ENCODE peak calls at places on chromosomes 11 and 22, in eight cellular contexts. One of them, this sample, is unnamed. For H3K4me1, the result is how much of the 10 kb centered on the place peaks cover.

GRCh38 chr11:57704932-57705331 is 7.1 kb downstream of the MED19 start:
- DNase-seq in aorta: no peak
- DNase-seq in colonic mucosa: no peak
- DNase-seq in OCI-LY7: no peak
- DNase-seq in adipocyte: no peak
- DNase-seq in neuronal stem cell: no peak
- DNase-seq in mammary epithelial cell: no peak
- DNase-seq in tibial nerve: no peak
- DNase-seq in this sample: no peak

GRCh38 chr22:33326540-33327295 is 268.5 kb upstream of the SYN3 start:
- DNase-seq in aorta: no peak
- DNase-seq in colonic mucosa: no peak
- DNase-seq in OCI-LY7: peak
- DNase-seq in adipocyte: no peak
- DNase-seq in neuronal stem cell: no peak
- DNase-seq in mammary epithelial cell: no peak
- DNase-seq in tibial nerve: no peak
- DNase-seq in this sample: no peak

GRCh38 chr11:91239359-91239758 is 985.3 kb upstream of the FAT3 start:
- DNase-seq in aorta: no peak
- DNase-seq in colonic mucosa: no peak
- DNase-seq in OCI-LY7: no peak
- DNase-seq in adipocyte: no peak
- DNase-seq in neuronal stem cell: no peak
- DNase-seq in mammary epithelial cell: peak
- DNase-seq in tibial nerve: no peak
- DNase-seq in this sample: no peak

GRCh38 chr22:44746836-44747519 is 5.4 kb upstream of the ARHGAP8 start:
- DNase-seq in aorta: no peak
- DNase-seq in colonic mucosa: peak
- DNase-seq in OCI-LY7: no peak
- DNase-seq in adipocyte: no peak
- DNase-seq in neuronal stem cell: no peak
- DNase-seq in mammary epithelial cell: no peak
- DNase-seq in tibial nerve: no peak
- DNase-seq in this sample: no peak

GRCh38 chr11:128302425-128303186 is 284.8 kb downstream of the ETS1 start:
- DNase-seq in aorta: no peak
- DNase-seq in colonic mucosa: no peak
- DNase-seq in OCI-LY7: peak
- DNase-seq in adipocyte: no peak
- DNase-seq in neuronal stem cell: no peak
- DNase-seq in mammary epithelial cell: peak
- DNase-seq in tibial nerve: no peak
- DNase-seq in this sample: no peak

GRCh38 chr11:95088946-95089619 is 563 bp upstream of the ENDOD1 start:
- DNase-seq in aorta: no peak
- DNase-seq in colonic mucosa: no peak
- DNase-seq in OCI-LY7: no peak
- DNase-seq in adipocyte: no peak
- DNase-seq in neuronal stem cell: no peak
- DNase-seq in mammary epithelial cell: no peak
- DNase-seq in tibial nerve: no peak
- DNase-seq in this sample: no peak

GRCh38 chr11:44837650-44838049 is 110.9 kb downstream of the TSPAN18 start:
- DNase-seq in aorta: no peak
- DNase-seq in colonic mucosa: no peak
- DNase-seq in OCI-LY7: no peak
- DNase-seq in adipocyte: peak
- DNase-seq in neuronal stem cell: no peak
- DNase-seq in mammary epithelial cell: no peak
- DNase-seq in tibial nerve: no peak
- DNase-seq in this sample: no peak

GRCh38 chr22:50252081-50253045 is 1.3 kb upstream of the HDAC10 start:
- DNase-seq in aorta: peak
- DNase-seq in colonic mucosa: peak
- DNase-seq in OCI-LY7: peak
- DNase-seq in adipocyte: peak
- DNase-seq in neuronal stem cell: peak
- DNase-seq in mammary epithelial cell: peak
- DNase-seq in tibial nerve: peak
- DNase-seq in this sample: peak

GRCh38 chr22:32476286-32476685 is 1.7 kb downstream of the FBXO7 start:
- DNase-seq in aorta: no peak
- DNase-seq in colonic mucosa: no peak
- DNase-seq in OCI-LY7: no peak
- DNase-seq in adipocyte: peak
- DNase-seq in neuronal stem cell: no peak
- DNase-seq in mammary epithelial cell: no peak
- DNase-seq in tibial nerve: no peak
- DNase-seq in this sample: no peak

GRCh38 chr22:44351037-44351436 is 38.3 kb upstream of the SHISAL1 start:
- DNase-seq in aorta: no peak
- DNase-seq in colonic mucosa: no peak
- DNase-seq in OCI-LY7: no peak
- DNase-seq in adipocyte: no peak
- DNase-seq in neuronal stem cell: no peak
- DNase-seq in mammary epithelial cell: no peak
- DNase-seq in tibial nerve: no peak
- DNase-seq in this sample: no peak

GRCh38 chr11:7654094-7654742 is 19.1 kb downstream of the CYB5R2 start:
- DNase-seq in aorta: no peak
- DNase-seq in colonic mucosa: no peak
- DNase-seq in OCI-LY7: no peak
- DNase-seq in adipocyte: no peak
- DNase-seq in neuronal stem cell: no peak
- DNase-seq in mammary epithelial cell: no peak
- DNase-seq in tibial nerve: no peak
- DNase-seq in this sample: no peak

GRCh38 chr11:83910135-83910534 is 624.0 kb upstream of the CCDC90B start:
- DNase-seq in aorta: no peak
- DNase-seq in colonic mucosa: no peak
- DNase-seq in OCI-LY7: no peak
- DNase-seq in adipocyte: no peak
- DNase-seq in neuronal stem cell: no peak
- DNase-seq in mammary epithelial cell: no peak
- DNase-seq in tibial nerve: no peak
- DNase-seq in this sample: no peak

GRCh38 chr11:67274768-67275605 is 8.7 kb downstream of the GRK2 start:
- DNase-seq in aorta: peak
- DNase-seq in colonic mucosa: no peak
- DNase-seq in OCI-LY7: no peak
- DNase-seq in adipocyte: no peak
- DNase-seq in neuronal stem cell: no peak
- DNase-seq in mammary epithelial cell: no peak
- DNase-seq in tibial nerve: no peak
- DNase-seq in this sample: peak

DNA sequence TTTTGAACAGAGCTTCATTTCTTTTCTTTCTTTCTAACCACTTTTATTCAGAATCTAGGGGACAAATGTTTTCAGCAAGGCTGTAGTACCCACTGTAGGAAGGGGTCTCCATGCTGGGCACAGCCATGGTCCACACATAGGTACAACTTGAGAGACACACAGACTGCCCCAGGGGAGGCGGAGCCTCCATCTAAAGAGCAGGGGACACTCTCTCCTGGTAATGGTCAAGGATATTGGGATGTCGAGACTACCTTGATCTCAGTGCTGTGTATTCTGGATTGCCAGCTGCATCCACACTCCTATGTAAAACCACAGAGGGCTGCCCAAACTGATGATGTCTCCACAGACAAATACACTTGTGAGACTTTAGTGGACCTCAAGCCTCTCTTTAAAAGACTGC is 2.9 kb upstream of the APOL3 start:
- DNase-seq in aorta: no peak
- DNase-seq in colonic mucosa: no peak
- DNase-seq in OCI-LY7: no peak
- DNase-seq in adipocyte: no peak
- DNase-seq in neuronal stem cell: no peak
- DNase-seq in mammary epithelial cell: no peak
- DNase-seq in tibial nerve: no peak
- DNase-seq in this sample: no peak
- H3K4me1 ChIP-seq in aorta: under half
- H3K4me1 ChIP-seq in colonic mucosa: under half
- H3K4me1 ChIP-seq in OCI-LY7: half or more
- H3K4me1 ChIP-seq in adipocyte: half or more
- H3K4me1 ChIP-seq in neuronal stem cell: under half
- H3K4me1 ChIP-seq in mammary epithelial cell: under half
- H3K4me1 ChIP-seq in tibial nerve: under half
- H3K4me1 ChIP-seq in this sample: under half

GRCh38 chr22:41920271-41920976 is 5.5 kb upstream of the SHISA8 start:
- DNase-seq in aorta: no peak
- DNase-seq in colonic mucosa: no peak
- DNase-seq in OCI-LY7: peak
- DNase-seq in adipocyte: no peak
- DNase-seq in neuronal stem cell: no peak
- DNase-seq in mammary epithelial cell: no peak
- DNase-seq in tibial nerve: no peak
- DNase-seq in this sample: no peak

GRCh38 chr22:41922336-41922735 is 4.3 kb downstream of the TNFRSF13C start:
- DNase-seq in aorta: no peak
- DNase-seq in colonic mucosa: no peak
- DNase-seq in OCI-LY7: peak
- DNase-seq in adipocyte: no peak
- DNase-seq in neuronal stem cell: no peak
- DNase-seq in mammary epithelial cell: no peak
- DNase-seq in tibial nerve: no peak
- DNase-seq in this sample: no peak

GRCh38 chr22:41923595-41924276 is 2.9 kb downstream of the TNFRSF13C start:
- DNase-seq in aorta: no peak
- DNase-seq in colonic mucosa: no peak
- DNase-seq in OCI-LY7: no peak
- DNase-seq in adipocyte: no peak
- DNase-seq in neuronal stem cell: no peak
- DNase-seq in mammary epithelial cell: no peak
- DNase-seq in tibial nerve: no peak
- DNase-seq in this sample: no peak

GRCh38 chr22:41925783-41926460 is 684 bp downstream of the TNFRSF13C start:
- DNase-seq in aorta: peak
- DNase-seq in colonic mucosa: peak
- DNase-seq in OCI-LY7: peak
- DNase-seq in adipocyte: peak
- DNase-seq in neuronal stem cell: no peak
- DNase-seq in mammary epithelial cell: no peak
- DNase-seq in tibial nerve: peak
- DNase-seq in this sample: no peak

GRCh38 chr22:41922940-41923594 is 3.5 kb downstream of the TNFRSF13C start:
- DNase-seq in aorta: no peak
- DNase-seq in colonic mucosa: no peak
- DNase-seq in OCI-LY7: no peak
- DNase-seq in adipocyte: no peak
- DNase-seq in neuronal stem cell: no peak
- DNase-seq in mammary epithelial cell: no peak
- DNase-seq in tibial nerve: no peak
- DNase-seq in this sample: no peak
- H3K4me1 ChIP-seq in aorta: under half
- H3K4me1 ChIP-seq in colonic mucosa: under half
- H3K4me1 ChIP-seq in OCI-LY7: half or more
- H3K4me1 ChIP-seq in adipocyte: under half
- H3K4me1 ChIP-seq in neuronal stem cell: under half
- H3K4me1 ChIP-seq in mammary epithelial cell: under half
- H3K4me1 ChIP-seq in tibial nerve: under half
- H3K4me1 ChIP-seq in this sample: under half

GRCh38 chr11:93740802-93741093 is 547 bp downstream of the TAF1D start:
- DNase-seq in aorta: peak
- DNase-seq in colonic mucosa: peak
- DNase-seq in OCI-LY7: peak
- DNase-seq in adipocyte: peak
- DNase-seq in neuronal stem cell: peak
- DNase-seq in mammary epithelial cell: peak
- DNase-seq in tibial nerve: peak
- DNase-seq in this sample: peak

GRCh38 chr11:93738647-93739081 is 2.6 kb downstream of the TAF1D start:
- DNase-seq in aorta: no peak
- DNase-seq in colonic mucosa: no peak
- DNase-seq in OCI-LY7: peak
- DNase-seq in adipocyte: no peak
- DNase-seq in neuronal stem cell: no peak
- DNase-seq in mammary epithelial cell: peak
- DNase-seq in tibial nerve: no peak
- DNase-seq in this sample: no peak

GRCh38 chr11:93741094-93741881 is at the start of the genes C11orf54 and TAF1D:
- DNase-seq in aorta: peak
- DNase-seq in colonic mucosa: peak
- DNase-seq in OCI-LY7: peak
- DNase-seq in adipocyte: peak
- DNase-seq in neuronal stem cell: peak
- DNase-seq in mammary epithelial cell: peak
- DNase-seq in tibial nerve: peak
- DNase-seq in this sample: peak

GRCh38 chr11:93741882-93742226 is 382 bp downstream of the C11orf54 start:
- DNase-seq in aorta: no peak
- DNase-seq in colonic mucosa: peak
- DNase-seq in OCI-LY7: no peak
- DNase-seq in adipocyte: no peak
- DNase-seq in neuronal stem cell: no peak
- DNase-seq in mammary epithelial cell: peak
- DNase-seq in tibial nerve: peak
- DNase-seq in this sample: no peak

GRCh38 chr11:93740031-93740801 is 1.1 kb downstream of the TAF1D start:
- DNase-seq in aorta: no peak
- DNase-seq in colonic mucosa: peak
- DNase-seq in OCI-LY7: peak
- DNase-seq in adipocyte: peak
- DNase-seq in neuronal stem cell: no peak
- DNase-seq in mammary epithelial cell: peak
- DNase-seq in tibial nerve: no peak
- DNase-seq in this sample: no peak
- H3K4me1 ChIP-seq in aorta: under half
- H3K4me1 ChIP-seq in colonic mucosa: under half
- H3K4me1 ChIP-seq in OCI-LY7: under half
- H3K4me1 ChIP-seq in adipocyte: under half
- H3K4me1 ChIP-seq in neuronal stem cell: under half
- H3K4me1 ChIP-seq in mammary epithelial cell: under half
- H3K4me1 ChIP-seq in tibial nerve: under half
- H3K4me1 ChIP-seq in this sample: half or more

GRCh38 chr22:24208012-24208749 is 26.9 kb downstream of the SUSD2 start:
- DNase-seq in aorta: peak
- DNase-seq in colonic mucosa: no peak
- DNase-seq in OCI-LY7: no peak
- DNase-seq in adipocyte: peak
- DNase-seq in neuronal stem cell: no peak
- DNase-seq in mammary epithelial cell: peak
- DNase-seq in tibial nerve: peak
- DNase-seq in this sample: peak

GRCh38 chr22:24207264-24208011 is 26.2 kb downstream of the SUSD2 start:
- DNase-seq in aorta: no peak
- DNase-seq in colonic mucosa: no peak
- DNase-seq in OCI-LY7: no peak
- DNase-seq in adipocyte: no peak
- DNase-seq in neuronal stem cell: no peak
- DNase-seq in mammary epithelial cell: no peak
- DNase-seq in tibial nerve: no peak
- DNase-seq in this sample: no peak

GRCh38 chr22:24205438-24206189 is 24.3 kb downstream of the SUSD2 start:
- DNase-seq in aorta: no peak
- DNase-seq in colonic mucosa: no peak
- DNase-seq in OCI-LY7: no peak
- DNase-seq in adipocyte: no peak
- DNase-seq in neuronal stem cell: no peak
- DNase-seq in mammary epithelial cell: peak
- DNase-seq in tibial nerve: no peak
- DNase-seq in this sample: no peak

GRCh38 chr22:24214467-24215285 is 30.2 kb downstream of the GGT5 start:
- DNase-seq in aorta: no peak
- DNase-seq in colonic mucosa: no peak
- DNase-seq in OCI-LY7: no peak
- DNase-seq in adipocyte: no peak
- DNase-seq in neuronal stem cell: no peak
- DNase-seq in mammary epithelial cell: no peak
- DNase-seq in tibial nerve: no peak
- DNase-seq in this sample: no peak

GRCh38 chr22:24209016-24209415 is 27.7 kb downstream of the SUSD2 start:
- DNase-seq in aorta: no peak
- DNase-seq in colonic mucosa: no peak
- DNase-seq in OCI-LY7: no peak
- DNase-seq in adipocyte: peak
- DNase-seq in neuronal stem cell: no peak
- DNase-seq in mammary epithelial cell: no peak
- DNase-seq in tibial nerve: no peak
- DNase-seq in this sample: no peak
- H3K4me1 ChIP-seq in aorta: under half
- H3K4me1 ChIP-seq in colonic mucosa: under half
- H3K4me1 ChIP-seq in OCI-LY7: under half
- H3K4me1 ChIP-seq in adipocyte: under half
- H3K4me1 ChIP-seq in neuronal stem cell: under half
- H3K4me1 ChIP-seq in mammary epithelial cell: under half
- H3K4me1 ChIP-seq in tibial nerve: under half
- H3K4me1 ChIP-seq in this sample: under half

This sample was measured in tibial artery.